ENCODE peak calls at places on chromosomes 16 and 17, in eight cellular contexts. V is right atrium auricular region, E is B cell, U is heart right ventricle, G is thoracic aorta, K is cardiac fibroblast, X is glutamatergic neuron, N is progenitor cell of endocrine pancreas. M is an unnamed sample.

GRCh38 chr16:66728117-66728787 is 23.2 kb downstream of the DYNC1LI2 start:
- DNase-seq in V (no peak), E (no peak), U (peak), G (no peak), K (peak), X (no peak), N (no peak), M (peak)

GRCh38 chr16:19879241-19879792 is 5.3 kb downstream of the GPRC5B start:
- DNase-seq in V (no peak), E (no peak), U (peak), G (no peak), K (no peak), X (peak), N (no peak), M (no peak)

GRCh38 chr17:29931253-29931932 is 1.4 kb upstream of the SSH2 start:
- DNase-seq in V (peak), E (peak), U (peak), G (no peak), K (peak), X (peak), N (peak), M (peak)

GRCh38 chr16:76970745-76971099 is 220.3 kb upstream of the MON1B start:
- DNase-seq in V (no peak), E (no peak), U (no peak), G (no peak), K (no peak), X (no peak), N (no peak), M (no peak)

GRCh38 chr17:79071161-79071560 is 3.5 kb upstream of the ENGASE start:
- DNase-seq in V (no peak), E (no peak), U (no peak), G (no peak), K (no peak), X (no peak), N (no peak), M (no peak)

GRCh38 chr16:79677799-79678525 is 77.4 kb upstream of the MAF start:
- DNase-seq in V (no peak), E (no peak), U (no peak), G (no peak), K (no peak), X (no peak), N (no peak), M (no peak)

GRCh38 chr17:64618848-64619247 is 43.3 kb downstream of the SMURF2 start:
- DNase-seq in V (no peak), E (no peak), U (no peak), G (no peak), K (no peak), X (no peak), N (no peak), M (no peak)

GRCh38 chr17:38748329-38749221 is at the start of gene PCGF2:
- DNase-seq in V (peak), E (no peak), U (peak), G (peak), K (peak), X (peak), N (peak), M (no peak)

GRCh38 chr17:32490101-32490482 is 3.3 kb downstream of the CDK5R1 start:
- DNase-seq in V (no peak), E (no peak), U (no peak), G (no peak), K (no peak), X (peak), N (no peak), M (peak)

GRCh38 chr17:20206068-20206467 is 196.9 kb downstream of the SPECC1 start:
- DNase-seq in V (no peak), E (no peak), U (no peak), G (peak), K (peak), X (no peak), N (no peak), M (no peak)

GRCh38 chr17:20190605-20191004 is 181.4 kb downstream of the SPECC1 start:
- DNase-seq in V (no peak), E (no peak), U (no peak), G (no peak), K (no peak), X (no peak), N (no peak), M (no peak)

GRCh38 chr17:29848737-29849136 is 81.3 kb downstream of the SSH2 start:
- DNase-seq in V (no peak), E (no peak), U (no peak), G (no peak), K (no peak), X (no peak), N (no peak), M (no peak)

GRCh38 chr17:39406951-39407350 is 5.5 kb upstream of the FBXL20 start:
- DNase-seq in V (no peak), E (no peak), U (no peak), G (no peak), K (no peak), X (no peak), N (no peak), M (no peak)

GRCh38 chr17:45324336-45324735 is 7.5 kb upstream of the MAP3K14 start:
- DNase-seq in V (no peak), E (no peak), U (no peak), G (no peak), K (no peak), X (no peak), N (no peak), M (no peak)

GRCh38 chr16:3728424-3729160 is 11.3 kb upstream of the TRAP1 start:
- DNase-seq in V (no peak), E (no peak), U (no peak), G (no peak), K (no peak), X (no peak), N (no peak), M (no peak)

GRCh38 chr17:77914440-77915254 is 43.9 kb upstream of the TNRC6C start:
- DNase-seq in V (no peak), E (no peak), U (no peak), G (no peak), K (peak), X (no peak), N (no peak), M (no peak)

GRCh38 chr16:84458606-84459516 is 45.6 kb downstream of the MEAK7 start:
- DNase-seq in V (no peak), E (no peak), U (no peak), G (no peak), K (no peak), X (no peak), N (no peak), M (no peak)

GRCh38 chr16:73028721-73029361 is 19.1 kb downstream of the ZFHX3 start:
- DNase-seq in V (no peak), E (no peak), U (no peak), G (no peak), K (no peak), X (no peak), N (no peak), M (no peak)

GRCh38 chr17:39429600-39429999 is 21.5 kb downstream of the MED1 start:
- DNase-seq in V (no peak), E (no peak), U (no peak), G (no peak), K (no peak), X (no peak), N (no peak), M (no peak)

GRCh38 chr17:71764507-71764906 is 356.3 kb upstream of the SOX9 start:
- DNase-seq in V (no peak), E (no peak), U (peak), G (no peak), K (peak), X (peak), N (peak), M (no peak)
- TF ChIP-seq CTCF in V (no peak), E (no peak), U (peak), G (no peak), K (peak), X (peak), N (peak), M (peak)

GRCh38 chr17:58960068-58960467 is 146.6 kb downstream of the TRIM37 start:
- DNase-seq in V (no peak), E (no peak), U (no peak), G (no peak), K (peak), X (no peak), N (no peak), M (peak)
- TF ChIP-seq CTCF in V (no peak), E (no peak), U (peak), G (no peak), K (peak), X (no peak), N (no peak), M (peak)

GRCh38 chr16:86362155-86362849 is 148.0 kb upstream of the FOXF1 start:
- DNase-seq in V (no peak), E (no peak), U (no peak), G (no peak), K (peak), X (no peak), N (no peak), M (no peak)

GRCh38 chr16:86365513-86366040 is 144.8 kb upstream of the FOXF1 start:
- DNase-seq in V (no peak), E (no peak), U (no peak), G (no peak), K (no peak), X (no peak), N (no peak), M (no peak)

GRCh38 chr16:86363836-86364618 is 146.3 kb upstream of the FOXF1 start:
- DNase-seq in V (no peak), E (no peak), U (no peak), G (no peak), K (peak), X (no peak), N (no peak), M (no peak)

GRCh38 chr16:86364653-86365380 is 145.5 kb upstream of the FOXF1 start:
- DNase-seq in V (no peak), E (no peak), U (no peak), G (no peak), K (no peak), X (no peak), N (no peak), M (no peak)

DNA sequence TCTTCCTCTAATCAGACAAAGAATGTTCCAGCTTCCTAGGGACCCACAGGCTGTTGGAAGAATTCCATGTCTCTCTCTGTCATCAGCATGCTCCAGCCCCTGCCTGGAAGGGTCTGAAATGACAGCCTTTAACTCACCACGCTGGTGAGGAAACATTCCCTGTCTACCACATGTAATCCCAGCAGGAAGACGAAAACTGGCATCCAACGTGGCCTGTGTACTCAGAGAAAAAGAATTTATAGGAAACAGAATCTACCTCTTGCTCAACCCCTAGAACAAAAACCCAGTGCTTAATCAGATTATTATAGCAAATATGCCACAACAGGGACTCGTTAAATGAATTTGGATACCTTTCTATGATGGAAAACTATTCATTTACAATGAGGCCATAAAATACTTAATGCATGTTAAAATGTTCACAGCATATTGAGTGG is 147.3 kb upstream of the FOXF1 start:
- DNase-seq in V (no peak), E (no peak), U (no peak), G (no peak), K (peak), X (no peak), N (no peak), M (no peak)
- TF ChIP-seq CTCF in V (no peak), E (no peak), U (no peak), G (no peak), K (no peak), X (no peak), N (no peak), M (no peak)

GRCh38 chr17:59848385-59848668 is 44.4 kb downstream of the TUBD1 start:
- DNase-seq in V (no peak), E (no peak), U (no peak), G (no peak), K (no peak), X (no peak), N (no peak), M (no peak)
- TF ChIP-seq CTCF in V (no peak), E (no peak), U (no peak), G (no peak), K (no peak), X (no peak), N (no peak), M (no peak)

M was measured in GM10248.